ENCODE peak calls at places on chromosome 9, in ten cellular contexts. C is A673; Y is cardiac muscle cell; R is SJSA1; L is colonic mucosa; B is CD8-positive, alpha-beta T cell; I is naive thymus-derived CD4-positive, alpha-beta T cell; O is A549; T is adrenal gland; A is tibial nerve. H is an unnamed sample.

GRCh38 chr9:135045264-135046155 is 42.0 kb upstream of the OLFM1 start:
- DNase-seq in C (no peak), Y (no peak), R (no peak), L (no peak), B (no peak), I (no peak), O (no peak), T (no peak), A (no peak), H (no peak)

GRCh38 chr9:23598994-23599393 is 227.0 kb downstream of the ELAVL2 start:
- DNase-seq in C (no peak), Y (no peak), R (no peak), L (no peak), B (no peak), I (no peak), O (no peak), T (no peak), A (no peak), H (no peak)

GRCh38 chr9:120212853-120213200 is 367.1 kb downstream of the CDK5RAP2 start:
- DNase-seq in C (no peak), Y (no peak), R (no peak), L (no peak), B (no peak), I (no peak), O (no peak), T (no peak), A (no peak), H (no peak)

GRCh38 chr9:125744616-125745387 is 2.4 kb upstream of the PBX3 start:
- DNase-seq in C (no peak), Y (no peak), R (peak), L (no peak), B (no peak), I (no peak), O (no peak), T (no peak), A (no peak), H (no peak)

GRCh38 chr9:7907636-7908195 is 108.1 kb upstream of the DMAC1 start:
- DNase-seq in C (peak), Y (no peak), R (no peak), L (no peak), B (no peak), I (no peak), O (no peak), T (no peak), A (no peak), H (no peak)

GRCh38 chr9:70133253-70134208 is 89.9 kb downstream of the MAMDC2 start:
- DNase-seq in C (no peak), Y (no peak), R (no peak), L (no peak), B (no peak), I (no peak), O (no peak), T (no peak), A (no peak), H (no peak)

GRCh38 chr9:130137870-130138653 is 34.1 kb upstream of the NCS1 start:
- DNase-seq in C (no peak), Y (no peak), R (peak), L (no peak), B (no peak), I (no peak), O (no peak), T (peak), A (no peak), H (peak)

GRCh38 chr9:4298255-4299005 is 1.4 kb downstream of the GLIS3 start:
- DNase-seq in C (peak), Y (peak), R (peak), L (peak), B (no peak), I (no peak), O (peak), T (peak), A (peak), H (no peak)

GRCh38 chr9:91500509-91501011 is 76.9 kb upstream of the NFIL3 start:
- DNase-seq in C (peak), Y (no peak), R (peak), L (no peak), B (no peak), I (no peak), O (peak), T (peak), A (no peak), H (no peak)

GRCh38 chr9:11338130-11338529 is 725.3 kb upstream of the PTPRD start:
- DNase-seq in C (no peak), Y (no peak), R (no peak), L (no peak), B (no peak), I (no peak), O (no peak), T (no peak), A (no peak), H (no peak)

GRCh38 chr9:112890106-112891081 is at the start of gene SLC46A2:
- DNase-seq in C (peak), Y (peak), R (no peak), L (no peak), B (no peak), I (no peak), O (no peak), T (peak), A (no peak), H (no peak)

GRCh38 chr9:122821278-122821952 is 7.0 kb downstream of the PDCL start:
- DNase-seq in C (peak), Y (no peak), R (no peak), L (peak), B (no peak), I (no peak), O (no peak), T (peak), A (peak), H (peak)

GRCh38 chr9:68883224-68883623 is 130.7 kb downstream of the PRKACG start:
- DNase-seq in C (no peak), Y (no peak), R (no peak), L (no peak), B (no peak), I (no peak), O (no peak), T (no peak), A (no peak), H (no peak)

GRCh38 chr9:29213374-29214161 is 1640.3 kb upstream of the C9orf72 start:
- DNase-seq in C (peak), Y (peak), R (no peak), L (no peak), B (no peak), I (no peak), O (peak), T (no peak), A (no peak), H (no peak)

GRCh38 chr9:127974769-127975261 is 6.0 kb downstream of the EEIG1 start:
- DNase-seq in C (no peak), Y (no peak), R (no peak), L (peak), B (no peak), I (no peak), O (no peak), T (peak), A (peak), H (peak)

GRCh38 chr9:127283917-127284316 is 19.3 kb downstream of the GARNL3 start:
- DNase-seq in C (peak), Y (no peak), R (no peak), L (peak), B (no peak), I (peak), O (peak), T (peak), A (peak), H (peak)

GRCh38 chr9:19946446-19947109 is 157.7 kb upstream of the SLC24A2 start:
- DNase-seq in C (peak), Y (peak), R (no peak), L (no peak), B (no peak), I (peak), O (no peak), T (no peak), A (no peak), H (no peak)

GRCh38 chr9:21564186-21564585 is 82.1 kb upstream of the IFNE start:
- DNase-seq in C (no peak), Y (no peak), R (no peak), L (no peak), B (no peak), I (no peak), O (no peak), T (no peak), A (no peak), H (no peak)

GRCh38 chr9:37350486-37351190 is 71.9 kb upstream of the GRHPR start:
- DNase-seq in C (no peak), Y (no peak), R (no peak), L (no peak), B (no peak), I (no peak), O (no peak), T (no peak), A (no peak), H (no peak)

GRCh38 chr9:127033784-127034183 is 88.7 kb downstream of the ANGPTL2 start:
- DNase-seq in C (no peak), Y (no peak), R (no peak), L (no peak), B (no peak), I (no peak), O (no peak), T (no peak), A (no peak), H (no peak)

GRCh38 chr9:109919736-109920408 is 139.9 kb downstream of the PALM2AKAP2 start:
- DNase-seq in C (no peak), Y (no peak), R (no peak), L (no peak), B (no peak), I (no peak), O (no peak), T (no peak), A (no peak), H (no peak)

GRCh38 chr9:127921592-127922120 is 4.8 kb upstream of the ST6GALNAC4 start:
- DNase-seq in C (peak), Y (peak), R (no peak), L (peak), B (peak), I (peak), O (peak), T (peak), A (peak), H (peak)

GRCh38 chr9:134922932-134923240 is 5.2 kb upstream of the FCN1 start:
- DNase-seq in C (no peak), Y (no peak), R (no peak), L (no peak), B (no peak), I (no peak), O (no peak), T (no peak), A (no peak), H (no peak)

GRCh38 chr9:108889649-108890067 is 27.6 kb downstream of the ACTL7A start:
- DNase-seq in C (no peak), Y (peak), R (no peak), L (no peak), B (no peak), I (peak), O (no peak), T (no peak), A (no peak), H (no peak)

GRCh38 chr9:127128341-127129072 is 6.1 kb upstream of the ANGPTL2 start:
- DNase-seq in C (no peak), Y (no peak), R (no peak), L (peak), B (no peak), I (no peak), O (no peak), T (peak), A (no peak), H (no peak)

GRCh38 chr9:126276056-126276728 is 50.4 kb upstream of the MVB12B start:
- DNase-seq in C (no peak), Y (no peak), R (no peak), L (no peak), B (no peak), I (no peak), O (no peak), T (no peak), A (no peak), H (no peak)

GRCh38 chr9:69951411-69951810 is 92.2 kb upstream of the MAMDC2 start:
- DNase-seq in C (no peak), Y (no peak), R (peak), L (no peak), B (no peak), I (no peak), O (no peak), T (no peak), A (no peak), H (no peak)

GRCh38 chr9:136784997-136785361 is 6.2 kb upstream of the TMEM141 start:
- DNase-seq in C (no peak), Y (peak), R (no peak), L (no peak), B (no peak), I (no peak), O (no peak), T (no peak), A (no peak), H (no peak)

GRCh38 chr9:70761139-70761538 is 346.7 kb upstream of the KLF9 start:
- DNase-seq in C (peak), Y (no peak), R (no peak), L (no peak), B (no peak), I (no peak), O (no peak), T (no peak), A (no peak), H (no peak)

GRCh38 chr9:109791747-109792146 is 11.7 kb downstream of the PALM2AKAP2 start:
- DNase-seq in C (no peak), Y (no peak), R (no peak), L (no peak), B (no peak), I (no peak), O (no peak), T (no peak), A (no peak), H (no peak)

GRCh38 chr9:115018547-115019435 is 88.4 kb upstream of the TNFSF8 start:
- DNase-seq in C (no peak), Y (no peak), R (peak), L (no peak), B (no peak), I (no peak), O (no peak), T (no peak), A (no peak), H (peak)

GRCh38 chr9:18980124-18980660 is 52.8 kb downstream of the SAXO1 start:
- DNase-seq in C (no peak), Y (no peak), R (no peak), L (no peak), B (no peak), I (no peak), O (no peak), T (no peak), A (no peak), H (no peak)

GRCh38 chr9:109447329-109448076 is 50.6 kb downstream of the PTPN3 start:
- DNase-seq in C (no peak), Y (no peak), R (no peak), L (no peak), B (no peak), I (no peak), O (no peak), T (no peak), A (no peak), H (no peak)

GRCh38 chr9:125604189-125604588 is 102.8 kb downstream of the MAPKAP1 start:
- DNase-seq in C (no peak), Y (no peak), R (no peak), L (no peak), B (no peak), I (no peak), O (no peak), T (no peak), A (no peak), H (no peak)

GRCh38 chr9:115170674-115171073 is 52.7 kb upstream of the TNC start:
- DNase-seq in C (peak), Y (no peak), R (peak), L (no peak), B (no peak), I (no peak), O (no peak), T (no peak), A (no peak), H (no peak)

GRCh38 chr9:136012651-136013050 is 51.5 kb upstream of the UBAC1 start:
- DNase-seq in C (no peak), Y (no peak), R (no peak), L (no peak), B (no peak), I (no peak), O (no peak), T (peak), A (no peak), H (peak)

GRCh38 chr9:13898957-13899356 is 415.0 kb downstream of the NFIB start:
- DNase-seq in C (peak), Y (no peak), R (no peak), L (no peak), B (no peak), I (no peak), O (no peak), T (no peak), A (no peak), H (no peak)

GRCh38 chr9:110440796-110441195 is 103.1 kb upstream of the TXNDC8 start:
- DNase-seq in C (no peak), Y (no peak), R (no peak), L (no peak), B (no peak), I (no peak), O (no peak), T (no peak), A (no peak), H (no peak)

GRCh38 chr9:121267689-121268597 is at the start of gene GSN:
- DNase-seq in C (peak), Y (peak), R (peak), L (peak), B (peak), I (peak), O (peak), T (peak), A (peak), H (peak)
- H3K27ac ChIP-seq in C (no peak), Y (no peak), R (peak), L (peak), B (no peak), I (no peak), O (peak), T (peak), A (peak), H (peak)

DNA sequence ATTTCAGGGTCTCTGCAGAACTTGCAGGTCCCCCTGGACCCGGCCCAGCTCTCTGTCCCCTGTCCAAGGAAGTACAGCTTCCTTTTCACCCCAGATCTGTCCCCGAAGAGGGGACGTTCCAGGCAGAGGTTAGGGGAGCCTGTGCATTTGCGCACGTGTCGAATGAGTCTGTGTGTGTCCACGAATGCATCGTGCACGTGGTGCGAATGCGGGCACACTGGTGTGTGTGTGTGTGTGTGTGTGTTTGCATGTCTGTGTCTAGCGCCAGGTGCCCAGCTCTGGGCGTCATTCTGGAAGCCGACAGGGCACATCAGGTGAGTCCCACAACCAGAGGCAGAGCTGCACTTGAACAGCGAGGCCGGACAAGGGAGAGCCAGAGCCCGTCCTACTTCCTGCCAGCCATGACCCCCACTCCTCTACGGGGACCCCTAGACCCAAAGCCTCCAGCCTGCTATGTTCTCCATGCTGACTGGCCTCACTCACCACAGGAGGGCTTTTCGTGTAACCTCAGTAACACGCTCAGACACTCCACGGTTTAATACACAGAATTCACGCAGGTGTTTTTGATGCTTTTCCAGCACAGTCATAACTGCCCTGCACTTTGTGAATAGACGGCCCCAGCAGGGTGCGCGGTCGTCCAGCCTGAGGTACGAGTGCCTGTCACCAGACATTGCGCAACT is 41.3 kb upstream of the CACNA1B start:
- DNase-seq in C (no peak), Y (no peak), R (no peak), L (no peak), B (no peak), I (no peak), O (no peak), T (no peak), A (no peak), H (no peak)
- H3K4me3 ChIP-seq in C (no peak), Y (no peak), R (no peak), L (no peak), B (no peak), I (no peak), O (no peak), T (no peak), A (no peak), H (no peak)

GRCh38 chr9:2815661-2816060 is 28.2 kb downstream of the PUM3 start:
- DNase-seq in C (no peak), Y (no peak), R (no peak), L (no peak), B (no peak), I (no peak), O (no peak), T (no peak), A (no peak), H (no peak)

GRCh38 chr9:2816476-2817141 is 27.3 kb downstream of the PUM3 start:
- DNase-seq in C (no peak), Y (no peak), R (no peak), L (peak), B (no peak), I (no peak), O (no peak), T (no peak), A (no peak), H (no peak)

GRCh38 chr9:2819165-2819564 is 24.7 kb downstream of the PUM3 start:
- DNase-seq in C (no peak), Y (no peak), R (no peak), L (no peak), B (no peak), I (no peak), O (no peak), T (no peak), A (no peak), H (no peak)

GRCh38 chr9:2817987-2818386 is 25.9 kb downstream of the PUM3 start:
- DNase-seq in C (no peak), Y (peak), R (no peak), L (no peak), B (no peak), I (no peak), O (no peak), T (no peak), A (no peak), H (no peak)

DNA sequence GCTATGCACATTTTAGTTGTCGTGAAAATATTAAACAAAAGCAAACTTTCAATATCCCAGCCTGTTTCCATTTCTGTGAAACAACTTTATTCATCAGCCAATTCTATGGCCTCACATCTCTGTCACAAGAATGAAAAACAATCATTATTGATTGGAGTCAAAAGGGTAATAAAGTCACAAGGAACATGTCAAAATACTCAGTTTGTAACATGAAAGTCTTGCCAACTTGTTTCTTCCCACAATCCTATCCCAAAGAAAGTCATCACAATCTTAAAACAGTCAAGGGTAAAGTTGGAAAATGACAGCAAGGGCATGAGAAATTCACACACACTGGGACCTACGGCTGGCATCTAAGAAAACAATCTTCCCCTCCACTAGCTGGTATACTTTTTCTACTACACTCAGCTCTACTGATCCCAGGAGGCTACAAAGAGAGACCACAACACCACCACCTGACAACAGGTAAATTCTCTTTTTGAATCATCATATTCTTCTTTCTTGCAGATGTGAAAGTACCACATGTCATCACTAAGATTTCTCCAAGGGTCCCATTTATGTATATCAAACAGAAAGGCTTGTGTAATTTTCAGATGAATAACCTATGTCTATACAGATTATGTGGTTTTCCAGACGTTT is 25.3 kb downstream of the PUM3 start:
- DNase-seq in C (no peak), Y (no peak), R (no peak), L (no peak), B (no peak), I (no peak), O (no peak), T (no peak), A (no peak), H (no peak)
- H3K27ac ChIP-seq in C (no peak), Y (peak), R (peak), L (no peak), B (no peak), I (no peak), O (peak), T (peak), A (no peak), H (peak)

GRCh38 chr9:107731115-107731762 is 241.7 kb upstream of the KLF4 start:
- DNase-seq in C (no peak), Y (no peak), R (no peak), L (no peak), B (no peak), I (no peak), O (no peak), T (no peak), A (no peak), H (no peak)
- H3K4me3 ChIP-seq in C (no peak), Y (no peak), R (no peak), L (no peak), B (no peak), I (no peak), O (no peak), T (no peak), A (no peak), H (no peak)

GRCh38 chr9:5511476-5511875 is 1.1 kb downstream of the PDCD1LG2 start:
- DNase-seq in C (no peak), Y (no peak), R (no peak), L (no peak), B (no peak), I (no peak), O (no peak), T (no peak), A (no peak), H (no peak)
- H3K27ac ChIP-seq in C (no peak), Y (no peak), R (peak), L (no peak), B (no peak), I (no peak), O (peak), T (no peak), A (no peak), H (peak)